ENCODE peak calls at places on chromosomes 13 and 19, in six cellular contexts. S, W, V, L, H and M are unnamed samples.

GRCh38 chr19:6564393-6564792 is 26.6 kb downstream of the CD70 start:
- DNase-seq in S (no peak), W (no peak), V (no peak), L (no peak), H (peak; percentile 34), M (no peak)

GRCh38 chr19:850221-850978 is 1.7 kb upstream of the ELANE start:
- DNase-seq in S (no peak), W (peak; percentile 81), V (peak; percentile 95), L (peak; percentile 91), H (peak; percentile 98), M (peak; percentile 96)

GRCh38 chr19:27676877-27677276 is 1536.1 kb downstream of the UQCRFS1 start:
- DNase-seq in S (no peak), W (no peak), V (no peak), L (no peak), H (no peak), M (no peak)

GRCh38 chr19:16886305-16886880 is 2.4 kb upstream of the F2RL3 start:
- DNase-seq in S (no peak), W (peak; percentile 86), V (peak; percentile 70), L (peak; percentile 84), H (peak; percentile 96), M (no peak)

GRCh38 chr13:39601636-39602035 is 1.4 kb downstream of the LHFPL6 start:
- DNase-seq in S (no peak), W (no peak), V (no peak), L (no peak), H (no peak), M (no peak)

GRCh38 chr19:16888629-16889371 is at the start of gene F2RL3:
- DNase-seq in S (no peak), W (peak; percentile 86), V (peak; percentile 64), L (peak; percentile 75), H (peak; percentile 68), M (peak; percentile 87)

GRCh38 chr13:99067160-99067985 is 89.5 kb upstream of the DOCK9 start:
- DNase-seq in S (no peak), W (no peak), V (peak; percentile 89), L (no peak), H (peak; percentile 53), M (no peak)

GRCh38 chr13:104143760-104144406 is 1077.7 kb upstream of the SLC10A2 start:
- DNase-seq in S (peak; percentile 45), W (no peak), V (no peak), L (no peak), H (no peak), M (no peak)

GRCh38 chr13:79810671-79811070 is 329.7 kb downstream of the NDFIP2 start:
- DNase-seq in S (no peak), W (no peak), V (peak; percentile 71), L (no peak), H (peak; percentile 62), M (no peak)

GRCh38 chr13:103386341-103386740 is 320.1 kb upstream of the SLC10A2 start:
- DNase-seq in S (no peak), W (no peak), V (no peak), L (no peak), H (peak; percentile 45), M (no peak)

GRCh38 chr19:18662972-18663732 is 20.3 kb upstream of the CRTC1 start:
- DNase-seq in S (no peak), W (no peak), V (no peak), L (no peak), H (no peak), M (no peak)

GRCh38 chr19:2271516-2272103 is 10.4 kb downstream of the PEAK3 start:
- DNase-seq in S (no peak), W (peak; percentile 85), V (peak; percentile 82), L (peak; percentile 81), H (peak; percentile 76), M (no peak)

GRCh38 chr19:5093297-5093858 is 124.5 kb downstream of the KDM4B start:
- DNase-seq in S (no peak), W (no peak), V (no peak), L (no peak), H (no peak), M (no peak)

GRCh38 chr19:15673176-15673654 is 328 bp downstream of the CYP4F12 start:
- DNase-seq in S (no peak), W (no peak), V (no peak), L (no peak), H (no peak), M (no peak)

GRCh38 chr19:5231857-5232503 is 108.6 kb downstream of the PTPRS start:
- DNase-seq in S (no peak), W (no peak), V (peak; percentile 5), L (no peak), H (peak; percentile 19), M (no peak)

GRCh38 chr19:42250666-42251531 is 4.0 kb downstream of the ERF start:
- DNase-seq in S (no peak), W (peak; percentile 82), V (peak; percentile 56), L (no peak), H (peak; percentile 51), M (no peak)

GRCh38 chr19:34428549-34429285 is 536 bp downstream of the UBA2 start:
- DNase-seq in S (peak; percentile 52), W (no peak), V (peak; percentile 50), L (peak; percentile 89), H (peak; percentile 27), M (no peak)

GRCh38 chr13:93151277-93151676 is 75.3 kb upstream of the GPC6 start:
- DNase-seq in S (no peak), W (no peak), V (peak; percentile 82), L (no peak), H (peak; percentile 91), M (no peak)

GRCh38 chr19:55156202-55157063 is 1.1 kb downstream of the TNNI3 start:
- DNase-seq in S (peak; percentile 99), W (no peak), V (no peak), L (peak; percentile 78), H (peak; percentile 40), M (no peak)

GRCh38 chr19:49490287-49491029 is 3.0 kb downstream of the RPL13A start:
- DNase-seq in S (no peak), W (no peak), V (no peak), L (no peak), H (no peak), M (no peak)

GRCh38 chr19:10712041-10712440 is 5.8 kb upstream of the DNM2 start:
- DNase-seq in S (peak; percentile 66), W (no peak), V (no peak), L (no peak), H (no peak), M (no peak)

GRCh38 chr13:114064516-114065140 is 67.8 kb downstream of the RASA3 start:
- DNase-seq in S (no peak), W (peak; percentile 79), V (peak; percentile 31), L (peak; percentile 79), H (peak; percentile 45), M (peak; percentile 79)

GRCh38 chr13:114065141-114065925 is 67.1 kb downstream of the RASA3 start:
- DNase-seq in S (peak; percentile 77), W (peak; percentile 92), V (peak; percentile 98), L (peak; percentile 95), H (peak; percentile 97), M (peak; percentile 97)

GRCh38 chr13:114066956-114067355 is 65.5 kb downstream of the RASA3 start:
- DNase-seq in S (no peak), W (peak; percentile 79), V (no peak), L (peak; percentile 66), H (no peak), M (peak; percentile 61)

GRCh38 chr13:114067381-114067885 is 65.0 kb downstream of the RASA3 start:
- DNase-seq in S (no peak), W (no peak), V (peak; percentile 90), L (no peak), H (peak; percentile 29), M (peak; percentile 60)

DNA sequence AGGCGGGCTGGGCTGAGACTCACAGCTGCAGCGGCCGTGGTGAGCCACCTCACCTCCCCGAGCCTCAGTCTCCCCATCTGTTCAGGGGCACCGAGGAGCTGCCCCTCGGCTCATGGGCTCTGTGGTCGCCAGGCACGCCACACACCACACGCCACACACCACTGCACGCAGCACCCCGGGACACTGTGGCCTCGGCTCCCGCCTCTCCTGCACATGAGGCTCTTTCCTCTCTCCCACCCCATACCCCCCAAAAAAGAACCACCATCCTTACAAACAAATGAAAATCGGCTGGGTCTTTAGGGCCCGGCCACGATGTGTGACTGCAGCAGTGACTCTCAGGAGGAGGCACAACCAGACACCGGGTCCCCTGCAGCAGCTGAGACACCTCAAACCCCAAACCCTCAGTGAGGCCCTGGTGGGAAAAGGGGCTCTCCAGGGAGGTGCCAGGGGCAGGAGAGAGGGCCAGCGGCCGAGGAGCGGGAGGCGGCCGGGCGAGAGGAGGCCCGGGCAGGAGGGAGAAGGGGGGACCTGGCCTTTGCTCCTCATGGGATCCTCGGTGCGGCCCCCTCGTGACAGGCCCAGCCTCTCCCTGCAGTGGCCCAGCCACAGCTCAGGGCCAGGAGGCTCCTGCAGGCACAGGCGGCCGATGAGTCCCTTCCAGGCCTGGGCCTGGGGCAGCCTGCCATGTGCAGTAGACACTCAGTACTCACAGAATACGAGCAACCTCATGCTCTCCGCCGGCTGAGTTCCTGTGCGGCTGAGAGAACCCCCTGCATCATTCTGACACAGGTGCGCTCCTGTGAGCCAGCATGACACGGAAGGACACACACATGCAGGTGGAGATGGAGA is 66.3 kb downstream of the RASA3 start:
- DNase-seq in S (no peak), W (peak; percentile 85), V (no peak), L (peak; percentile 85), H (no peak), M (peak; percentile 89)
- TF ChIP-seq CTCF in S (no peak), W (no peak), V (no peak), L (no peak), H (no peak), M (no peak)

GRCh38 chr13:35961461-35962220 is 169.5 kb downstream of the DCLK1 start:
- DNase-seq in S (no peak), W (no peak), V (peak; percentile 21), L (no peak), H (peak; percentile 20), M (no peak)
- TF ChIP-seq CTCF in S (no peak), W (no peak), V (peak; percentile 55), L (no peak), H (peak; percentile 15), M (peak; percentile 85)

DNA sequence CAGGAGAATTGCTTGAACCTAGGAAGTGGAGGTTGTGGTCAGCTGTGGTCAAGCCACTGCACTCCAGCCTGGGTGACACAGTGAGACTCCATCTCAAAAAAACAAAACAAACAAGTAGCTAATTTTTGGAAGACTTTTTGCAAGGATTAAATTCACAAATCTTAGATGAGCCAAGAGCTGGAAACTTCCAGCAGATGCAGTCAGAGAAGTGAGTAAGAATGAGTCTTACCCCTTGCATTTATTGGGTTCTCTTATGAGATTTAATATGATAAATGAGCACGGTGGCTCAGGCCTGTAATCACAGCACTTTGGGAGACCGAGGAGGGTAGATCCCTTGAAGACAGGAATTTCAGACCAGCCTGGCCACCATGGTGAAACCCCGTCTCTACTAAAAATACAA is 44.9 kb upstream of the NBEA start:
- DNase-seq in S (no peak), W (no peak), V (no peak), L (no peak), H (no peak), M (no peak)
- TF ChIP-seq CTCF in S (no peak), W (no peak), V (no peak), L (no peak), H (no peak), M (no peak)

DNA sequence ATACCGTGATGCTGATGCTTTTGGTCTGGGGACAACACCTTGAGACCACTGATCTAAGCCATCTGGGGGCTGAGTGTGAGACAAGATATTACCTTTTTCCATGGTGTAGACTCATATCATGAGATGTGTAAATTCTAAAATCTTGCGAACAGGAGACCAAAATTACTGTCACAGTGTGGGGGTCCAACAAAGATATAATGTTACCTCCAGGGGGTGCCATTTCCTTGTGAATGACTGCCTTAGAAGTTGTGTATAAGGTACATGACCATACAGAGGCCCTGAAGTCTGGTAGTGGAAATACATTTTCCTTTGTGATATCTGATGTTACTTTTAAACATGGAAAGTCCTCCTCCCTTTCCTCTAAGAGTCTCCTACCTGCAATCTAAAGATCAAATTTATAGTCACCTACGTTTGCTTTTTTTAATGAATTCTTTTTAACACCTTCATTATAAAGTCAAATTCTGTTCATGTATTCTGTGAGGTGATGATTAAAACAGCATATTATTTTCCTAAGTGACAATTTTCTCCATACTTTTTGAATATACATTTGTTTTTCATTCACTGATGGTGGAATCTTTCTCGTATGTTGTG is 113.5 kb downstream of the RFC3 start:
- DNase-seq in S (no peak), W (no peak), V (peak; percentile 58), L (no peak), H (peak; percentile 77), M (no peak)
- TF ChIP-seq CTCF in S (peak; percentile 43), W (peak; percentile 46), V (peak; percentile 65), L (peak; percentile 34), H (peak; percentile 57), M (peak; percentile 88)